ENCODE peak calls at places on chromosomes 6 and 20, in five cellular contexts. S is upper lobe of left lung, Y is spleen, K is K562, C is adrenal gland. D is an unnamed sample.

GRCh38 chr20:24405810-24406209 is 63.6 kb upstream of the SYNDIG1 start:
- DNase-seq in C (no peak), K (no peak), Y (no peak), S (no peak), D (no peak)

GRCh38 chr20:4811661-4812181 is 90.0 kb downstream of the PRND start:
- DNase-seq in C (peak; percentile 74), Y (peak; percentile 95), S (no peak), K (no peak), D (no peak)

GRCh38 chr6:34705241-34705640 is 8.7 kb upstream of the ILRUN start:
- DNase-seq in K (no peak), Y (no peak), S (no peak), C (no peak), D (no peak)

GRCh38 chr6:169165031-169165430 is 88.6 kb downstream of the THBS2 start:
- DNase-seq in Y (no peak), K (no peak), S (no peak), C (no peak), D (no peak)

GRCh38 chr6:28207244-28208179 is 17.6 kb upstream of the ZSCAN9 start:
- DNase-seq in K (no peak), S (peak; percentile 75), Y (peak; percentile 79), C (no peak), D (peak; percentile 67)

GRCh38 chr20:33175123-33175522 is 7.2 kb downstream of the BPIFA2 start:
- DNase-seq in S (no peak), K (no peak), C (no peak), Y (no peak), D (no peak)

GRCh38 chr6:168410035-168410434 is 30.9 kb upstream of the SMOC2 start:
- DNase-seq in K (no peak), S (no peak), C (no peak), Y (no peak), D (no peak)

GRCh38 chr20:19784511-19785172 is 26.6 kb downstream of the RIN2 start:
- DNase-seq in K (peak; percentile 29), Y (no peak), S (peak; percentile 53), C (peak; percentile 69), D (peak; percentile 63)

GRCh38 chr6:4059115-4059777 is 19.7 kb downstream of the FAM217A start:
- DNase-seq in Y (no peak), K (peak; percentile 72), C (no peak), S (no peak), D (no peak)

GRCh38 chr20:54122189-54122588 is 51.6 kb downstream of the CYP24A1 start:
- DNase-seq in Y (no peak), K (no peak), C (no peak), S (no peak), D (no peak)

GRCh38 chr6:4253604-4254211 is 118.3 kb upstream of the ECI2 start:
- DNase-seq in Y (no peak), S (no peak), C (peak; percentile 71), K (no peak), D (peak; percentile 14)

GRCh38 chr20:64152906-64153305 is 11.3 kb upstream of the MYT1 start:
- DNase-seq in Y (peak; percentile 73), K (no peak), S (peak; percentile 70), C (no peak), D (no peak)

GRCh38 chr6:2460216-2460734 is 214.9 kb upstream of the GMDS start:
- DNase-seq in S (no peak), Y (no peak), C (no peak), K (no peak), D (no peak)

GRCh38 chr6:88048556-88048955 is 915 bp downstream of the SPACA1 start:
- DNase-seq in Y (no peak), C (no peak), S (no peak), K (no peak), D (no peak)

GRCh38 chr6:3327403-3327802 is 68.7 kb downstream of the PSMG4 start:
- DNase-seq in K (no peak), S (no peak), C (no peak), Y (peak; percentile 0), D (no peak)

GRCh38 chr6:132813173-132813856 is 1.1 kb upstream of the RPS12 start:
- DNase-seq in K (peak; percentile 24), Y (peak; percentile 88), S (peak; percentile 72), C (peak; percentile 38), D (peak; percentile 71)

GRCh38 chr6:158468666-158469065 is 91.2 kb upstream of the TMEM181 start:
- DNase-seq in K (no peak), Y (no peak), S (no peak), C (no peak), D (no peak)

GRCh38 chr6:104431096-104431495 is 428.6 kb downstream of the HACE1 start:
- DNase-seq in C (no peak), K (no peak), Y (no peak), S (no peak), D (no peak)

GRCh38 chr6:98932424-98932823 is 15.3 kb downstream of the FBXL4 start:
- DNase-seq in Y (no peak), S (no peak), C (no peak), K (no peak), D (no peak)

GRCh38 chr20:41627001-41627400 is 8.8 kb upstream of the CHD6 start:
- DNase-seq in K (no peak), Y (no peak), S (no peak), C (no peak), D (no peak)

GRCh38 chr20:54043044-54043967 is 27.1 kb downstream of the BCAS1 start:
- DNase-seq in Y (no peak), K (peak; percentile 31), S (no peak), C (no peak), D (peak; percentile 88)

GRCh38 chr6:16386056-16386455 is 147.7 kb downstream of the GMPR start:
- DNase-seq in K (no peak), C (no peak), S (no peak), Y (no peak), D (no peak)

GRCh38 chr6:135323202-135323668 is 142.1 kb downstream of the MYB start:
- DNase-seq in S (no peak), Y (no peak), K (peak; percentile 88), C (no peak), D (peak; percentile 96)

GRCh38 chr6:54891536-54891935 is 45.0 kb downstream of the FAM83B start:
- DNase-seq in S (no peak), Y (no peak), C (no peak), K (no peak), D (no peak)
- TF ChIP-seq POLR2A in S (no peak), Y (no peak), C (no peak), K (no peak), D (no peak)

GRCh38 chr6:12245763-12246720 is 44.1 kb upstream of the EDN1 start:
- DNase-seq in Y (no peak), K (no peak), C (peak; percentile 16), S (no peak), D (no peak)
- TF ChIP-seq POLR2A in Y (no peak), K (no peak), C (no peak), S (no peak), D (no peak)

DNA sequence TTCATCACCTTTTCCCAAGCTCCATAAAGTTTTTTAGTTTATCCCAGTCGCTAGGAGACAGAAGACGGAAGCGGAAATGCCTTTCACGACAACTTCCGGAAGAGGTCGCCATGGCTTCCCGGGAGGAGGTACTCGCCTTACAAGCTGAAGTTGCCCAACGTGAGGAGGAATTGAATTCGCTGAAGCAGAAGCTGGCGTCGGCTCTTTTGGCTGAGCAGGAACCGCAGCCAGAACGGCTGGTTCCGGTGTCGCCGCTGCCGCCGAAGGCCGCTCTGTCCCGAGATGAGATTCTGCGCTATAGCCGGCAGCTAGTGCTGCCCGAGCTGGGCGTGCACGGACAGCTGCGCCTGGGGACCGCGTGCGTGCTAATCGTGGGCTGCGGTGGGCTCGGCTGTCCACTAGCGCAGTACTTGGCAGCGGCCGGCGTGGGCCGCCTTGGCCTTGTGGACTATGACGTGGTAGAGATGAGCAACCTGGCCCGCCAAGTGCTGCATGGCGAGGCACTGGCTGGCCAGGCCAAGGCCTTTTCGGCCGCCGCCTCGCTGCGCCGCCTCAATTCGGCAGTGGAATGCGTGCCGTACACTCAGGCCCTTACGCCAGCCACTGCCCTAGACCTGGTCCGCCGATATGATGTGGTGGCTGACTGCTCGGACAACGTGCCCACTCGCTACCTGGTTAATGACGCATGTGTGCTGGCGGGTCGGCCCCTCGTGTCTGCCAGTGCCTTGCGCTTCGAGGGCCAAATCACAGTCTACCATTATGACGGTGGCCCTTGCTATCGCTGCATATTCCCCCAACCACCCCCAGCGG is at the start of gene MOCS3:
- DNase-seq in K (peak; percentile 82), S (peak; percentile 90), C (peak; percentile 88), Y (peak; percentile 92), D (peak; percentile 99)
- TF ChIP-seq POLR2A in K (peak; percentile 57), S (no peak), C (no peak), Y (no peak), D (no peak)

GRCh38 chr6:146364816-146365594 is 178.6 kb upstream of the RAB32 start:
- DNase-seq in Y (no peak), C (no peak), S (no peak), K (no peak), D (no peak)

GRCh38 chr6:146367061-146367460 is 176.6 kb upstream of the RAB32 start:
- DNase-seq in K (no peak), S (no peak), C (no peak), Y (no peak), D (no peak)

GRCh38 chr6:146359123-146359522 is 184.5 kb upstream of the RAB32 start:
- DNase-seq in C (no peak), S (no peak), Y (no peak), K (no peak), D (peak; percentile 16)

GRCh38 chr6:146361367-146361924 is 182.2 kb upstream of the RAB32 start:
- DNase-seq in K (no peak), C (no peak), S (no peak), Y (no peak), D (peak; percentile 65)

GRCh38 chr6:146363838-146364607 is 179.6 kb upstream of the RAB32 start:
- DNase-seq in S (no peak), K (no peak), Y (no peak), C (no peak), D (no peak)
- TF ChIP-seq POLR2A in S (no peak), K (no peak), Y (no peak), C (no peak), D (no peak)

GRCh38 chr6:36442083-36442670 is 477 bp downstream of the PXT1 start:
- DNase-seq in K (no peak), S (no peak), Y (no peak), C (no peak), D (peak; percentile 48)

GRCh38 chr6:36442671-36443497 is at the start of the genes KCTD20 and PXT1:
- DNase-seq in C (peak; percentile 93), Y (peak; percentile 98), S (peak; percentile 98), K (peak; percentile 96), D (peak; percentile 95)

GRCh38 chr6:36443498-36443844 is 671 bp downstream of the KCTD20 start:
- DNase-seq in K (no peak), S (no peak), Y (no peak), C (no peak), D (no peak)

GRCh38 chr6:36443951-36444428 is 1.2 kb downstream of the KCTD20 start:
- DNase-seq in Y (no peak), K (peak; percentile 67), S (no peak), C (no peak), D (peak; percentile 31)

DNA sequence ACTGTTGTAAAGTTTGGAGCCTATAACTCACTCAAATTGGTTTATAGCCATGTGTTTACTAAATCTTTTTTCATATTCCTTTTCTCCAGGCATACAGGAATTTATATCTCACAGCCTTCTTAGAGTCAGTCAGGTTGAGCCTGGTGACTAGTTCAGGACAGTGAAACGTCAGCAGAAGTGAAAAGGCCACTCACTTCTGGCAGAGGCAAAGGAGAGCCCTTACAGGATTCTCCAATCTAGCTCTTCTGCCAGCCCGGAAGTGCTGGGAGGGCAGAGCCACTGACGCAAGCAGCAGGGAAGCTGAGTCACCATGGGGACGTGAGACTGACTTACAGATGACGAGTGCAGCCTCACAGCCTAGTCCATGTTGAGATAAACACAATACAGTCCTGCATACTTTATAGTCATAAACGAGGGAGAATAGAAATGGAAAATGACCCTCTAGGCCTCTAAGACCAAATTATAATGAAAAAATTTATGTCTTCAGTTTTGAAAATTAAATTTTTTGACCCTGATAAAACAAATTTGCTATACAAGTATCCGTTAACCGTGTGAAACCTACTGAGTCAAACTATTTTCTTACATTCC is 1.3 kb downstream of the PXT1 start:
- DNase-seq in S (no peak), K (peak; percentile 96), C (peak; percentile 99), Y (peak; percentile 95), D (peak; percentile 98)
- TF ChIP-seq POLR2A in S (no peak), K (peak; percentile 86), C (peak; percentile 16), Y (no peak), D (peak; percentile 90)

D was measured in erythroblast.